ENCODE peak calls at places on chromosome 17, in seven cellular contexts. H is GDM1; J is C1 segment of cervical spinal cord; X is fibroblast of mammary gland; I is dermis blood vessel endothelial cell; V is fibroblast of pulmonary artery; C is stimulated activated CD8-positive, alpha-beta memory T cell treated with anti-CD3 and anti-CD28 coated beads, Interleukin-15, amount 100 ng/mL, for 48 hours. D is an unnamed sample.
A peak's percentile ranks its signal among the peaks of the same experiment; 100 is the strongest.

GRCh38 chr17:67995568-67996191 is 589 bp downstream of the C17orf58 start:
- DNase-seq in V (no peak), X (peak; percentile 14), I (no peak), J (no peak), C (no peak), H (no peak), D (peak; percentile 44)

GRCh38 chr17:78779848-78780247 is 2.2 kb downstream of the CYTH1 start:
- DNase-seq in V (no peak), J (no peak), C (no peak), I (peak; percentile 28), H (peak; percentile 10), X (no peak), D (peak; percentile 66)

GRCh38 chr17:68175905-68176304 is 71.9 kb upstream of the AMZ2 start:
- DNase-seq in C (no peak), J (no peak), H (no peak), I (no peak), V (no peak), X (no peak), D (no peak)

GRCh38 chr17:234163-235047 is 53.0 kb upstream of the DOC2B start:
- DNase-seq in I (peak; percentile 48), V (no peak), J (no peak), C (no peak), H (no peak), X (no peak), D (no peak)

GRCh38 chr17:73165616-73166404 is 1.0 kb downstream of the SSTR2 start:
- DNase-seq in C (no peak), J (no peak), H (no peak), V (no peak), X (no peak), I (no peak), D (no peak)

GRCh38 chr17:79940381-79941087 is 95.1 kb downstream of the TBC1D16 start:
- DNase-seq in V (no peak), H (no peak), J (no peak), I (no peak), X (no peak), C (no peak), D (no peak)

GRCh38 chr17:43702636-43703035 is 40.9 kb upstream of the MEOX1 start:
- DNase-seq in C (no peak), X (peak; percentile 38), J (no peak), H (no peak), V (no peak), I (peak; percentile 32), D (no peak)

GRCh38 chr17:47720754-47721533 is 12.1 kb upstream of the TBX21 start:
- DNase-seq in I (peak; percentile 33), J (no peak), H (peak; percentile 58), V (no peak), X (no peak), C (peak; percentile 97), D (peak; percentile 97)

GRCh38 chr17:33954597-33954996 is 300.5 kb upstream of the CCL2 start:
- DNase-seq in J (no peak), V (no peak), X (no peak), C (no peak), H (no peak), I (no peak), D (no peak)

GRCh38 chr17:74042241-74042640 is 161.2 kb upstream of the RPL38 start:
- DNase-seq in V (no peak), H (no peak), I (no peak), X (no peak), J (no peak), C (no peak), D (no peak)

GRCh38 chr17:82822281-82822680 is 17.5 kb downstream of the ZNF750 start:
- DNase-seq in I (no peak), V (no peak), J (no peak), C (no peak), H (no peak), X (no peak), D (no peak)

GRCh38 chr17:13099906-13100305 is 82.1 kb upstream of the ELAC2 start:
- DNase-seq in J (no peak), V (no peak), X (no peak), C (no peak), I (no peak), H (no peak), D (no peak)

GRCh38 chr17:36837616-36838272 is 99.5 kb upstream of the LHX1 start:
- DNase-seq in C (no peak), X (no peak), J (no peak), H (no peak), I (no peak), V (no peak), D (no peak)

GRCh38 chr17:9890124-9890523 is 14.9 kb downstream of the RCVRN start:
- DNase-seq in J (no peak), I (no peak), X (peak; percentile 34), C (no peak), V (no peak), H (no peak), D (peak; percentile 1)

GRCh38 chr17:82794781-82795505 is 43.1 kb downstream of the TBCD start:
- DNase-seq in X (peak; percentile 58), H (no peak), C (no peak), V (no peak), J (no peak), I (peak; percentile 22), D (no peak)

GRCh38 chr17:79803997-79804855 is 7.3 kb upstream of the CBX8 start:
- DNase-seq in H (peak; percentile 48), I (no peak), J (no peak), C (peak; percentile 69), X (peak; percentile 29), V (no peak), D (peak; percentile 86)

GRCh38 chr17:6670571-6670970 is 19.0 kb downstream of the C17orf100 start:
- DNase-seq in H (no peak), I (no peak), J (no peak), X (no peak), C (no peak), V (no peak), D (no peak)

GRCh38 chr17:50050431-50051032 is 5.4 kb upstream of the ITGA3 start:
- DNase-seq in V (no peak), C (no peak), J (no peak), H (no peak), I (no peak), X (no peak), D (no peak)

GRCh38 chr17:45651145-45651713 is 132.9 kb upstream of the CRHR1 start:
- DNase-seq in C (no peak), V (no peak), X (no peak), I (no peak), H (no peak), J (no peak), D (no peak)

GRCh38 chr17:15185625-15185991 is 79.5 kb downstream of the PMP22 start:
- DNase-seq in J (no peak), I (no peak), C (no peak), H (no peak), V (peak; percentile 53), X (peak; percentile 86), D (no peak)

GRCh38 chr17:73427198-73427597 is 115.4 kb upstream of the CDC42EP4 start:
- DNase-seq in I (no peak), V (no peak), C (no peak), X (no peak), H (no peak), J (no peak), D (no peak)

GRCh38 chr17:74814453-74814852 is 38.3 kb upstream of the NAT9 start:
- DNase-seq in I (peak; percentile 22), V (no peak), X (no peak), H (no peak), C (no peak), J (no peak), D (no peak)

GRCh38 chr17:2179615-2180295 is 123.8 kb downstream of the SMG6 start:
- DNase-seq in V (peak; percentile 98), J (no peak), X (peak; percentile 99), H (no peak), C (no peak), I (peak; percentile 96), D (no peak)

D was measured in activated T-cell treated with anti-CD3 and anti-CD28 coated beads, Interleukin-2, amount 50 U/mL, for 72 hours.